ENCODE peak calls at places on chromosomes 16 and 17, in seven cellular contexts. F is HFF-Myc, Z is A549, K is fibroblast of lung, E is heart right ventricle, A is cardiac muscle cell, J is prostate gland. Y is an unnamed sample.

GRCh38 chr16:11587643-11588247 is 1.0 kb upstream of the LITAF start:
- DNase-seq in K (no peak), Z (no peak), F (no peak), A (no peak), E (no peak), J (no peak), Y (no peak)

GRCh38 chr17:64787921-64788271 is 125.8 kb upstream of the SMURF2 start:
- DNase-seq in F (no peak), E (no peak), A (no peak), J (no peak), Z (no peak), K (no peak), Y (no peak)

GRCh38 chr17:61366715-61367413 is 32.8 kb upstream of the TBX2 start:
- DNase-seq in J (no peak), K (no peak), A (no peak), E (peak; percentile 69), Z (no peak), F (no peak), Y (no peak)

GRCh38 chr16:62391940-62392339 is 355.7 kb upstream of the CDH8 start:
- DNase-seq in J (no peak), K (no peak), F (no peak), A (no peak), E (no peak), Z (no peak), Y (no peak)

GRCh38 chr17:69828087-69828486 is 246.9 kb upstream of the KCNJ16 start:
- DNase-seq in E (peak; percentile 66), Z (no peak), A (peak; percentile 24), J (no peak), F (peak; percentile 20), K (peak; percentile 75), Y (peak; percentile 27)

GRCh38 chr16:57045694-57046381 is 46.5 kb upstream of the CPNE2 start:
- DNase-seq in J (peak; percentile 50), K (peak; percentile 48), E (peak; percentile 71), Z (peak; percentile 56), F (no peak), A (peak; percentile 75), Y (peak; percentile 75)

GRCh38 chr17:50027639-50028206 is 28.2 kb upstream of the ITGA3 start:
- DNase-seq in J (no peak), Z (peak; percentile 98), K (peak; percentile 96), E (peak; percentile 48), F (peak; percentile 78), A (peak; percentile 93), Y (peak; percentile 93)

GRCh38 chr17:30000001-30000754 is 58.7 kb downstream of the EFCAB5 start:
- DNase-seq in E (no peak), K (no peak), F (no peak), J (no peak), Z (no peak), A (no peak), Y (peak; percentile 16)

GRCh38 chr17:82315703-82316358 is 1.6 kb downstream of the CD7 start:
- DNase-seq in E (no peak), Z (no peak), F (no peak), J (no peak), K (no peak), A (no peak), Y (no peak)

GRCh38 chr16:79564594-79565210 is 35.8 kb downstream of the MAF start:
- DNase-seq in F (no peak), A (no peak), Z (no peak), J (no peak), K (no peak), E (no peak), Y (no peak)

GRCh38 chr17:81410852-81411251 is 15.6 kb downstream of the BAHCC1 start:
- DNase-seq in J (no peak), E (no peak), F (no peak), K (no peak), Z (no peak), A (no peak), Y (no peak)

GRCh38 chr16:11966173-11966572 is 1.2 kb downstream of the TNFRSF17 start:
- DNase-seq in F (no peak), E (no peak), A (no peak), J (no peak), Z (no peak), K (no peak), Y (no peak)

GRCh38 chr16:20968765-20969164 is 68.2 kb downstream of the LYRM1 start:
- DNase-seq in J (no peak), K (no peak), A (no peak), Z (no peak), F (no peak), E (no peak), Y (no peak)

GRCh38 chr17:72725432-72726068 is 366.9 kb downstream of the SLC39A11 start:
- DNase-seq in F (peak; percentile 32), J (peak; percentile 66), A (peak; percentile 69), Z (peak; percentile 72), K (peak; percentile 55), E (peak; percentile 23), Y (peak; percentile 75)

GRCh38 chr17:60036796-60037677 is 41.7 kb downstream of the HEATR6 start:
- DNase-seq in J (peak; percentile 52), K (peak; percentile 64), Z (peak; percentile 81), F (peak; percentile 27), E (peak; percentile 48), A (peak; percentile 80), Y (peak; percentile 74)

GRCh38 chr16:3000540-3000939 is 12.2 kb upstream of the CLDN9 start:
- DNase-seq in Z (no peak), F (no peak), K (no peak), E (no peak), J (no peak), A (no peak), Y (no peak)

GRCh38 chr17:26818736-26819135 is 475.2 kb upstream of the WSB1 start:
- DNase-seq in Z (no peak), A (peak; percentile 6), K (peak; percentile 9), J (no peak), F (peak; percentile 9), E (no peak), Y (peak; percentile 4)

GRCh38 chr17:80779961-80780380 is 211.7 kb upstream of the CHMP6 start:
- DNase-seq in J (no peak), A (peak; percentile 91), Z (no peak), F (no peak), K (peak; percentile 19), E (no peak), Y (peak; percentile 76)

GRCh38 chr16:89383095-89384003 is 107.0 kb downstream of the ANKRD11 start:
- DNase-seq in F (no peak), Z (no peak), A (peak; percentile 65), E (peak; percentile 48), K (peak; percentile 45), J (peak; percentile 40), Y (peak; percentile 45)

GRCh38 chr17:18963126-18964017 is 11.4 kb downstream of the SLC5A10 start:
- DNase-seq in J (no peak), F (no peak), A (no peak), Z (no peak), E (no peak), K (no peak), Y (no peak)

GRCh38 chr16:10608687-10609409 is 28.4 kb upstream of the EMP2 start:
- DNase-seq in A (peak; percentile 33), E (no peak), J (no peak), Z (no peak), F (no peak), K (peak; percentile 62), Y (no peak)

GRCh38 chr17:70658324-70658723 is 489.0 kb downstream of the KCNJ2 start:
- DNase-seq in E (no peak), A (no peak), J (no peak), K (no peak), F (no peak), Z (no peak), Y (no peak)

GRCh38 chr17:66268247-66268927 is 34.0 kb upstream of the PRKCA start:
- DNase-seq in F (no peak), E (no peak), Z (no peak), J (no peak), K (peak; percentile 95), A (peak; percentile 86), Y (peak; percentile 88)

DNA sequence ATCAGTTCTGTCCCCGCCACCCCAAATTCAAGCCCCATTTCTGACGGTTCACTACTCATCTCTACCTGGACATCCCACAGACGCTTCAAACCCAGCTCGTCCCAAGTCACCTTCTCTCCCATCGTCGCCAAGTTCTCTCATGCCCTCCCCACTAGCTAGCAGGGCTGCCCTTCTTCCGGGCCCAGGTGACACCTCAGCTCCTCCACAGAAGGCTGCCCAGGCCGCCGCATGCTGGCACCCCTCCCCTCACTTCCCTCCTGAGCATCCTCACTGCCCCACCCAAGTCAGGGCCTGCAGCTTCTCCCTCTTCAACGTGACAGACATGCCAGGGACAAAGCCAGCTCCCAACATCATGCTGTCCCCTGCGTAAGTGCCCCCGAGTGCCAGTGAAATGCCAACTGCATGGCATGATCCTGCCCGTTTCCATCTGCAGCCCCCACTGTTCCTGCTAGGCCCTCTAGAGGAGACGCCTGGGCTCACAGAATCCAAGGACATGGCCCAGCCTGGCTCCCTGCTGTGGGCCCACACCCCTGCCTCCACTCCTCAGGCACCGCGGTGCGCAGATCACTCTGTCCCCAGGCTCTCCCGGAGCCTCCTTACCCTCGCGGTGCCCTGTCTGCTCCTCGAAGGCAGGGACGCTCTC is 5.9 kb downstream of the CYB561 start:
- DNase-seq in K (no peak), Z (no peak), A (no peak), J (no peak), F (no peak), E (no peak), Y (no peak)
- H3K4me3 ChIP-seq in K (no peak overlapping the region), Z (no peak overlapping the region), A (no peak overlapping the region), J (no peak overlapping the region), F (no peak overlapping the region), E (no peak overlapping the region), Y (no peak overlapping the region)

DNA sequence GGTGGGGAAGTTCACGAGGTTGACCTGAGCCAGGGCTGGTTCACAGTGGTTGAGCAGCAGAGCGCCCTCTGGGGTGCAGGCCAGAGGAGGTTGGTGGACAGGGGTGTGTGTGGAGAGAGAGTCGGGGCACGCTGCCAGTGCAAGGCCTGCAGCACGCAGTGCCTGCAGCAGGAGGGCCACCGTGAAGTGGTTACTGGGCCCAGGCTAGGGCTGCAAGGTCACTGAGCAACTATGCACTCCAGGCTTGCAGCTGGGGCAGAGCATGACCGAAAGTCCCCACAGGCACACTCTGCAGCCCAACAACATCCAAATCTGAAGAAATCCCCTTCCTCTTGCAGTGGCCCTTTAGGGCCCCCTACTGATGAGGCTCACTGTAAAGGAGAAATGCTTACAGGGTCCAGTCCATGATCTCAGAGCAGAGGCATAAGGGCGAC is 89.1 kb upstream of the NOL11 start:
- DNase-seq in A (peak; percentile 38), K (no peak), Z (no peak), E (no peak), J (no peak), F (no peak), Y (peak; percentile 43)
- TF ChIP-seq CTCF in A (peak; percentile 19), K (peak; percentile 30), Z (no peak), E (no peak), J (no peak), F (peak; percentile 15), Y (peak; percentile 37)

DNA sequence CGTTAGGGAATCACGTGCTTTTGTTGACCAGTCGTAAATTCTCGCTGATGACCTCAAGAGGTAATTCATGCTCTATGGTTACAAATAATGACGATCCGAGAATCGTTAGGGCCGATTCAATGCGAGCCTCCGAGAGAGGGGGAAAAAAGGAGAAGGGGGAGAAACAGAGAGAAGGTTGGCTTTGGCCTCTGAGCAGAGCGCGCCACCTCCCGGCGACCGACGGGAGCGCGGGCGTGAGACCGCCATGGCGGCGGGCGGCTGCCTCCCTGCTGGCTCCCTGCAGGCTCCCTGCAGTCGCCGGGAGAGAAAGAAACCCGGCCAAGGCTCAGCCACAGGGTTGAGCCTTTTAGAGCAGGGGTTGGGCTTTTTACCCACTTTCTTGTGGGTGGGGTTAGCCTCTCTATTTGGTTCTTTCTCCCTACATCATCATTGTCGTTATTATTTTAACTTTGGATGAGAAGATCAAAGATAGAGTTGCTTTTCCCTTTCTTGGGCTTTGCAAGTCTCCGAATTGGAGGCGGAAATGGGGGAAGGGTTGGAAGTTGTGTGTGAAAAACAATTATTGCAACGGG is 347 bp upstream of the HOXB5 start:
- DNase-seq in J (peak; percentile 20), K (peak; percentile 87), E (peak; percentile 32), Z (peak; percentile 94), A (peak; percentile 80), F (peak; percentile 38), Y (peak; percentile 81)
- H3K4me3 ChIP-seq in J (no peak overlapping the region), K (peak overlapping the region; percentile 93), E (no peak overlapping the region), Z (peak overlapping the region; percentile 22), A (peak overlapping the region; percentile 26), F (no peak overlapping the region), Y (peak overlapping the region; percentile 48)

GRCh38 chr17:78348055-78348745 is 11.7 kb downstream of the SOCS3 start:
- DNase-seq in K (no peak), E (no peak), J (no peak), Z (no peak), A (no peak), F (no peak), Y (no peak)
- TF ChIP-seq CTCF in K (no peak), E (no peak), J (no peak), Z (no peak), A (no peak), F (no peak), Y (no peak)

Y was measured in fibroblast of pulmonary artery.